ENCODE peak calls at places on chromosome 20, in nine cellular contexts. K, B, G, Y, R, A, T, O and V are unnamed samples.

GRCh38 chr20:14051454-14051853 is 56.1 kb downstream of the MACROD2 start:
- DNase-seq in K (no peak), B (no peak), G (no peak), Y (no peak), R (no peak), A (no peak), T (no peak), O (no peak), V (no peak)

GRCh38 chr20:59774204-59774641 is 159.2 kb downstream of the SYCP2 start:
- DNase-seq in K (no peak), B (no peak), G (no peak), Y (peak; percentile 12), R (no peak), A (no peak), T (no peak), O (no peak), V (no peak)

GRCh38 chr20:12395404-12396159 is 477.9 kb downstream of the BTBD3 start:
- DNase-seq in K (peak; percentile 16), B (no peak), G (no peak), Y (no peak), R (no peak), A (no peak), T (no peak), O (no peak), V (no peak)

GRCh38 chr20:55103188-55103587 is 627.8 kb downstream of the DOK5 start:
- DNase-seq in K (peak; percentile 50), B (no peak), G (no peak), Y (no peak), R (no peak), A (no peak), T (no peak), O (no peak), V (no peak)

GRCh38 chr20:61284752-61285151 is 32.7 kb downstream of the CDH4 start:
- DNase-seq in K (no peak), B (no peak), G (no peak), Y (no peak), R (no peak), A (no peak), T (no peak), O (no peak), V (no peak)

GRCh38 chr20:54891907-54892306 is 416.5 kb downstream of the DOK5 start:
- DNase-seq in K (no peak), B (no peak), G (no peak), Y (no peak), R (no peak), A (no peak), T (no peak), O (no peak), V (no peak)

GRCh38 chr20:1212607-1213396 is 9.5 kb downstream of the C20orf202 start:
- DNase-seq in K (peak; percentile 89), B (peak; percentile 83), G (peak; percentile 62), Y (peak; percentile 84), R (peak; percentile 78), A (peak; percentile 66), T (peak; percentile 70), O (peak; percentile 77), V (peak; percentile 73)

GRCh38 chr20:38143646-38144554 is 21.2 kb downstream of the TGM2 start:
- DNase-seq in K (peak; percentile 87), B (peak; percentile 91), G (peak; percentile 56), Y (no peak), R (peak; percentile 90), A (no peak), T (peak; percentile 69), O (peak; percentile 59), V (no peak)

GRCh38 chr20:44950368-44950767 is 9.8 kb downstream of the TOMM34 start:
- DNase-seq in K (no peak), B (no peak), G (no peak), Y (no peak), R (no peak), A (no peak), T (no peak), O (no peak), V (no peak)

GRCh38 chr20:10433014-10433622 is 904 bp downstream of the MKKS start:
- DNase-seq in K (no peak), B (no peak), G (no peak), Y (no peak), R (no peak), A (no peak), T (no peak), O (no peak), V (peak; percentile 9)

GRCh38 chr20:44884907-44885391 is 556 bp upstream of the YWHAB start:
- DNase-seq in K (no peak), B (no peak), G (no peak), Y (no peak), R (no peak), A (no peak), T (no peak), O (no peak), V (no peak)

GRCh38 chr20:18727032-18727508 is 86.5 kb upstream of the SCP2D1 start:
- DNase-seq in K (no peak), B (no peak), G (no peak), Y (no peak), R (no peak), A (no peak), T (no peak), O (no peak), V (peak; percentile 69)

GRCh38 chr20:38246357-38247165 is 14.0 kb downstream of the KIAA1755 start:
- DNase-seq in K (peak; percentile 33), B (no peak), G (no peak), Y (no peak), R (no peak), A (no peak), T (no peak), O (no peak), V (no peak)

GRCh38 chr20:47099749-47100515 is 205.3 kb downstream of the EYA2 start:
- DNase-seq in K (no peak), B (no peak), G (no peak), Y (no peak), R (no peak), A (no peak), T (no peak), O (no peak), V (no peak)

GRCh38 chr20:46900826-46901225 is 6.2 kb downstream of the EYA2 start:
- DNase-seq in K (no peak), B (no peak), G (no peak), Y (no peak), R (no peak), A (no peak), T (no peak), O (no peak), V (no peak)

GRCh38 chr20:2305479-2305878 is 9.7 kb downstream of the TGM3 start:
- DNase-seq in K (no peak), B (no peak), G (no peak), Y (no peak), R (no peak), A (no peak), T (no peak), O (no peak), V (no peak)

GRCh38 chr20:61958773-61959172 is 106.9 kb downstream of the TAF4 start:
- DNase-seq in K (no peak), B (no peak), G (peak; percentile 13), Y (no peak), R (no peak), A (no peak), T (no peak), O (no peak), V (no peak)

GRCh38 chr20:59825944-59826759 is 107.3 kb downstream of the SYCP2 start:
- DNase-seq in K (peak; percentile 72), B (no peak), G (no peak), Y (peak; percentile 19), R (peak; percentile 94), A (no peak), T (no peak), O (no peak), V (no peak)

GRCh38 chr20:11140359-11140758 is 466.6 kb upstream of the JAG1 start:
- DNase-seq in K (no peak), B (peak; percentile 69), G (no peak), Y (no peak), R (peak; percentile 63), A (no peak), T (no peak), O (no peak), V (no peak)

GRCh38 chr20:45427236-45428149 is 11.6 kb downstream of the PIGT start:
- DNase-seq in K (peak; percentile 64), B (no peak), G (no peak), Y (no peak), R (no peak), A (no peak), T (no peak), O (peak; percentile 71), V (no peak)

GRCh38 chr20:60636417-60636816 is 615.6 kb upstream of the CDH4 start:
- DNase-seq in K (no peak), B (no peak), G (no peak), Y (no peak), R (no peak), A (no peak), T (no peak), O (no peak), V (no peak)

GRCh38 chr20:50310673-50311051 is 120.0 kb downstream of the CEBPB start:
- DNase-seq in K (no peak), B (no peak), G (no peak), Y (no peak), R (no peak), A (no peak), T (no peak), O (no peak), V (no peak)
- H3K27ac ChIP-seq in K (no peak overlapping the region), B (peak overlapping the region; percentile 98), G (no peak overlapping the region), Y (no peak overlapping the region), R (peak overlapping the region; percentile 91), A (no peak overlapping the region), T (no peak overlapping the region), O (no peak overlapping the region), V (no peak overlapping the region)

GRCh38 chr20:34472246-34472925 is 43.8 kb upstream of the DYNLRB1 start:
- DNase-seq in K (peak; percentile 15), B (no peak), G (no peak), Y (no peak), R (peak; percentile 26), A (peak; percentile 75), T (peak; percentile 25), O (no peak), V (no peak)
- H3K27ac ChIP-seq in K (peak overlapping the region; percentile 22), B (no peak overlapping the region), G (no peak overlapping the region), Y (no peak overlapping the region), R (peak overlapping the region; percentile 29), A (peak overlapping the region; percentile 81), T (peak overlapping the region; percentile 78), O (no peak overlapping the region), V (no peak overlapping the region)

GRCh38 chr20:9374480-9374879 is 139.9 kb upstream of the LAMP5 start:
- DNase-seq in K (no peak), B (no peak), G (no peak), Y (no peak), R (no peak), A (no peak), T (no peak), O (no peak), V (no peak)
- H3K27ac ChIP-seq in K (no peak overlapping the region), B (no peak overlapping the region), G (no peak overlapping the region), Y (no peak overlapping the region), R (no peak overlapping the region), A (no peak overlapping the region), T (no peak overlapping the region), O (no peak overlapping the region), V (peak overlapping the region; percentile 66)

DNA sequence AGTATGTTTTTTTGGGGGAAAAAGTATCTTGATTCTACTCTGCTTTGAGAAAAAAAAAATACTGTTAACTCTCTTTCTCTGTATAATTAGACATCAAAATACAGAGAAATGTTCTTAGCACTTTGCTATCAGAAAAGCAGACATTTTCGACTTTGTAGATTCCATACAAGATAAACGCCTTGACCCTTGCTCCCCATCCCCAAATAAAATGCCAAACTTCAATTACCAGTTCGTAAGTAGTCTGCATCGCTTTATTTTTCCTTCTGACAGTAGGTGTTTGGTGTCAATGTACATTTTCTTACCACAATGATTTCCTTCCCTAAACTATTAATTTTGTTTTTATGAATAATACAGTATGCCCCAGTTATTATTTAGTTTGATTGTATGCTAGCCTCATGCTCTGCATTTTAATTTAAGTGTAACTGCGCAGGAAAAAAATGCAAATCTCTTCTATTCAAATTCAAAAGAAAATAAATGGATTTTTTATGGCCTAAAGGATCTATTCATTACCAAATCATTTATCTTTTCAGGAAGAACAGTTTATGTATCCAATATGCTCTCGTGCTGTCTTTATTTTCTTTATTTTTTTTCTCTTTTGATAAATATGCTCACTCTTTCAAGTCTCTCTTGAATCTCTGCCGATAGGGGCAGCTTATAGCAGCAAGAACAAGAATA is 84.8 kb upstream of the ZNF217 start:
- DNase-seq in K (no peak), B (no peak), G (no peak), Y (no peak), R (no peak), A (no peak), T (no peak), O (no peak), V (no peak)
- H3K27ac ChIP-seq in K (peak overlapping the region; percentile 84), B (peak overlapping the region; percentile 89), G (no peak overlapping the region), Y (no peak overlapping the region), R (no peak overlapping the region), A (no peak overlapping the region), T (no peak overlapping the region), O (peak overlapping the region; percentile 62), V (peak overlapping the region; percentile 66)